ENCODE peak calls at places on chromosomes 4 and X, in four cellular contexts. V, R, E and W are unnamed samples.

GRCh38 chr4:188854451-188854850 is 715.2 kb downstream of the TRIML1 start:
- DNase-seq in V (no peak), E (no peak), R (no peak), W (no peak)

GRCh38 chr4:160580581-160580980 is 1477.7 kb downstream of the RAPGEF2 start:
- DNase-seq in V (no peak), R (no peak), E (no peak), W (no peak)

GRCh38 chrX:153704021-153704526 is 16.3 kb downstream of the SLC6A8 start:
- DNase-seq in R (no peak), E (no peak), V (no peak), W (no peak)

GRCh38 chrX:19695884-19696283 is 180.6 kb upstream of the MAP3K15 start:
- DNase-seq in V (no peak), E (no peak), R (no peak), W (no peak)

GRCh38 chr4:73311428-73311827 is 52.8 kb upstream of the ANKRD17 start:
- DNase-seq in R (peak; percentile 8), E (no peak), V (no peak), W (peak; percentile 19)

GRCh38 chr4:39565925-39566630 is 38.8 kb upstream of the UGDH start:
- DNase-seq in R (no peak), V (no peak), E (no peak), W (no peak)

GRCh38 chr4:136680271-136680670 is 852.0 kb downstream of the PCDH18 start:
- DNase-seq in R (no peak), E (peak; percentile 40), V (no peak), W (peak; percentile 9)

GRCh38 chr4:105215609-105216313 is 69.1 kb downstream of the TET2 start:
- DNase-seq in E (no peak), R (no peak), V (no peak), W (no peak)

GRCh38 chr4:140251566-140251965 is 97.6 kb upstream of the MAML3 start:
- DNase-seq in R (no peak), V (no peak), E (no peak), W (no peak)

GRCh38 chrX:97189668-97190067 is 306.0 kb downstream of the RPA4 start:
- DNase-seq in R (no peak), E (no peak), V (no peak), W (peak; percentile 26)

GRCh38 chr4:169765845-169766244 is 8.1 kb upstream of the HPF1 start:
- DNase-seq in E (peak; percentile 65), R (no peak), V (peak; percentile 10), W (no peak)

GRCh38 chr4:52968696-52969095 is 106.6 kb downstream of the RASL11B start:
- DNase-seq in V (no peak), E (no peak), R (no peak), W (no peak)

GRCh38 chr4:14225683-14226207 is 598.2 kb upstream of the BOD1L1 start:
- DNase-seq in E (no peak), R (no peak), V (no peak), W (no peak)
- TF ChIP-seq JUND in E (no peak), R (no peak), V (no peak), W (no peak)

GRCh38 chrX:149383852-149384251 is 121.3 kb downstream of the IDS start:
- DNase-seq in R (no peak), V (no peak), E (no peak), W (no peak)
- TF ChIP-seq JUND in R (no peak), V (no peak), E (no peak), W (no peak)

DNA sequence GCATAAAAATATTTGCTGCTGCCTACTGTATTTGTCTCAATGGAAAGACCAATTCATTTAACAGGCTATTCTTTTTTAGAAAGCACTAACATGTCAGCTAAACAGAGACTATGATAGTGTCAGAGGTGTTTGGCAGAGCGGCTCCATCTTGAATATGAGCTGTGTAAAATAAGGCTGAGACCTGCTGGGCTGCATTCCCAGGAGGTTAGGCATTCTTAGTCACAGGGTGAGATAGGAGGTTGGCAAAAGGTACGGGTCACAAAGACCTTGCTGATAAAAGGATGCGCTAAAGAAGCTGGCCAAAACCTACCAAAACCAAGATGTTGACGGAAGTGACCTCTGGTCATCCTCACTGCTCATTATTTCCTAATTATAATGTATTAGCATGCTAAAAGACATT is 41.8 kb downstream of the NPY5R start:
- DNase-seq in V (no peak), E (no peak), R (no peak), W (no peak)
- TF ChIP-seq JUND in V (no peak), E (no peak), R (peak; percentile 20), W (peak; percentile 61)

GRCh38 chr4:1310796-1311715 is 21.4 kb downstream of the MAEA start:
- DNase-seq in V (no peak), R (no peak), E (no peak), W (no peak)
- TF ChIP-seq JUND in V (no peak), R (no peak), E (no peak), W (no peak)

GRCh38 chr4:185685804-185686203 is 126.2 kb downstream of the SORBS2 start:
- DNase-seq in E (no peak), V (no peak), R (no peak), W (no peak)

GRCh38 chr4:185681604-185682003 is 130.4 kb downstream of the SORBS2 start:
- DNase-seq in E (no peak), V (no peak), R (no peak), W (no peak)

GRCh38 chr4:185683222-185683621 is 128.8 kb downstream of the SORBS2 start:
- DNase-seq in R (no peak), E (no peak), V (no peak), W (no peak)

GRCh38 chr4:185682236-185682635 is 129.8 kb downstream of the SORBS2 start:
- DNase-seq in E (no peak), V (no peak), R (no peak), W (no peak)

GRCh38 chr4:185683896-185684295 is 128.1 kb downstream of the SORBS2 start:
- DNase-seq in E (no peak), R (no peak), V (no peak), W (no peak)
- TF ChIP-seq JUND in E (no peak), R (no peak), V (no peak), W (no peak)

GRCh38 chr4:81963506-81964020 is 410.2 kb downstream of the HNRNPD start:
- DNase-seq in V (no peak), E (no peak), R (no peak), W (no peak)
- TF ChIP-seq JUND in V (no peak), E (no peak), R (no peak), W (no peak)